ENCODE peak calls at places on chromosomes 12 and 14, in six cellular contexts. One of them, this sample, is unnamed.

GRCh38 chr12:67068773-67069450 is 200.2 kb upstream of the CAND1 start:
- DNase-seq in dorsolateral prefrontal cortex: peak; percentile 39
- DNase-seq in HFF-Myc: no peak
- DNase-seq in SK-N-SH: peak; percentile 76
- DNase-seq in bronchial epithelial cell: peak; percentile 56
- DNase-seq in cardiac muscle cell: peak; percentile 32
- DNase-seq in this sample: peak; percentile 89

GRCh38 chr12:93979189-93979588 is 169.2 kb upstream of the PLXNC1 start:
- DNase-seq in SK-N-SH: no peak
- DNase-seq in HFF-Myc: no peak
- DNase-seq in cardiac muscle cell: peak; percentile 46
- DNase-seq in bronchial epithelial cell: peak; percentile 34
- DNase-seq in dorsolateral prefrontal cortex: no peak
- DNase-seq in this sample: no peak

GRCh38 chr12:121465921-121466799 is 66.2 kb downstream of the RNF34 start:
- DNase-seq in cardiac muscle cell: peak; percentile 30
- DNase-seq in SK-N-SH: peak; percentile 75
- DNase-seq in bronchial epithelial cell: peak; percentile 41
- DNase-seq in dorsolateral prefrontal cortex: no peak
- DNase-seq in HFF-Myc: no peak
- DNase-seq in this sample: peak; percentile 76

GRCh38 chr12:92402415-92402814 is 256.8 kb upstream of the BTG1 start:
- DNase-seq in bronchial epithelial cell: no peak
- DNase-seq in SK-N-SH: no peak
- DNase-seq in HFF-Myc: no peak
- DNase-seq in dorsolateral prefrontal cortex: no peak
- DNase-seq in cardiac muscle cell: no peak
- DNase-seq in this sample: no peak

GRCh38 chr12:3214508-3215365 is 137.6 kb downstream of the TSPAN9 start:
- DNase-seq in SK-N-SH: no peak
- DNase-seq in HFF-Myc: no peak
- DNase-seq in dorsolateral prefrontal cortex: no peak
- DNase-seq in bronchial epithelial cell: peak; percentile 39
- DNase-seq in cardiac muscle cell: no peak
- DNase-seq in this sample: peak; percentile 90

GRCh38 chr12:81573228-81573627 is 185.9 kb downstream of the PPFIA2 start:
- DNase-seq in cardiac muscle cell: peak; percentile 0
- DNase-seq in HFF-Myc: no peak
- DNase-seq in SK-N-SH: no peak
- DNase-seq in dorsolateral prefrontal cortex: no peak
- DNase-seq in bronchial epithelial cell: no peak
- DNase-seq in this sample: no peak

GRCh38 chr12:75672212-75672611 is 160.8 kb upstream of the KRR1 start:
- DNase-seq in bronchial epithelial cell: no peak
- DNase-seq in SK-N-SH: peak; percentile 3
- DNase-seq in cardiac muscle cell: no peak
- DNase-seq in HFF-Myc: no peak
- DNase-seq in dorsolateral prefrontal cortex: no peak
- DNase-seq in this sample: no peak

GRCh38 chr12:19591951-19592350 is 152.7 kb downstream of the AEBP2 start:
- DNase-seq in cardiac muscle cell: no peak
- DNase-seq in dorsolateral prefrontal cortex: no peak
- DNase-seq in bronchial epithelial cell: no peak
- DNase-seq in SK-N-SH: no peak
- DNase-seq in HFF-Myc: no peak
- DNase-seq in this sample: no peak

GRCh38 chr12:110117948-110118685 is 6.0 kb upstream of the IFT81 start:
- DNase-seq in cardiac muscle cell: no peak
- DNase-seq in bronchial epithelial cell: no peak
- DNase-seq in dorsolateral prefrontal cortex: no peak
- DNase-seq in SK-N-SH: no peak
- DNase-seq in HFF-Myc: no peak
- DNase-seq in this sample: no peak

GRCh38 chr14:91395998-91396660 is 21.5 kb downstream of the CCDC88C start:
- DNase-seq in bronchial epithelial cell: peak; percentile 82
- DNase-seq in HFF-Myc: no peak
- DNase-seq in dorsolateral prefrontal cortex: no peak
- DNase-seq in SK-N-SH: no peak
- DNase-seq in cardiac muscle cell: no peak
- DNase-seq in this sample: peak; percentile 74

GRCh38 chr12:121921106-121921505 is 2.7 kb downstream of the CFAP251 start:
- DNase-seq in cardiac muscle cell: no peak
- DNase-seq in SK-N-SH: no peak
- DNase-seq in bronchial epithelial cell: no peak
- DNase-seq in HFF-Myc: no peak
- DNase-seq in dorsolateral prefrontal cortex: no peak
- DNase-seq in this sample: peak; percentile 8

GRCh38 chr12:95164656-95165055 is 52.6 kb downstream of the FGD6 start:
- DNase-seq in bronchial epithelial cell: no peak
- DNase-seq in cardiac muscle cell: peak; percentile 54
- DNase-seq in SK-N-SH: no peak
- DNase-seq in HFF-Myc: no peak
- DNase-seq in dorsolateral prefrontal cortex: no peak
- DNase-seq in this sample: no peak

GRCh38 chr12:70007687-70008086 is 182.7 kb downstream of the MYRFL start:
- DNase-seq in SK-N-SH: no peak
- DNase-seq in dorsolateral prefrontal cortex: no peak
- DNase-seq in HFF-Myc: no peak
- DNase-seq in bronchial epithelial cell: peak; percentile 67
- DNase-seq in cardiac muscle cell: peak; percentile 22
- DNase-seq in this sample: no peak

GRCh38 chr12:5432011-5432400 is at the start of gene NTF3:
- DNase-seq in HFF-Myc: no peak
- DNase-seq in bronchial epithelial cell: no peak
- DNase-seq in SK-N-SH: peak; percentile 73
- DNase-seq in dorsolateral prefrontal cortex: no peak
- DNase-seq in cardiac muscle cell: peak; percentile 37
- DNase-seq in this sample: peak; percentile 88
- H3K4me3 ChIP-seq in HFF-Myc: peak within 1 kb of the TSS; percentile 69
- H3K4me3 ChIP-seq in bronchial epithelial cell: no peak within 1 kb of the TSS
- H3K4me3 ChIP-seq in SK-N-SH: peak within 1 kb of the TSS; percentile 39
- H3K4me3 ChIP-seq in dorsolateral prefrontal cortex: peak within 1 kb of the TSS; percentile 33
- H3K4me3 ChIP-seq in cardiac muscle cell: peak within 1 kb of the TSS; percentile 58
- H3K4me3 ChIP-seq in this sample: peak within 1 kb of the TSS; percentile 43

DNA sequence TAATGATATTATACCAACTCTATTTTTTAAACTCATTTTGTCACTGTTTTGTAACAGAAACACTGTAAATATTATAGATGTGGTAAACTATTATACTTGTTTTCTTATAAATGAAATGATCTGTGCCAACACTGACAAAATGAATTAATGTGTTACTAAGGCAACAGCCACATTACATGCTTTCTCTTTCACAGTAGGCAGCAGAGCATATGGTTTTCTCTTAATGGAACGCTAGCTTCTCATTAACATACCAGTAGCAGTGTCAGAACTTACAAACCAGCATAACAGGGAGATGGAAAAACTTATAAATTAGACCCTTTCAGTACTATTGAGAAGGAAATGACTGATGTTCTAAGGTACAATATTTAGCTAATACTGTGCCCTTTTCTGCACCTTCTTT is 398.8 kb downstream of the PRKD1 start:
- DNase-seq in bronchial epithelial cell: no peak
- DNase-seq in SK-N-SH: no peak
- DNase-seq in dorsolateral prefrontal cortex: no peak
- DNase-seq in HFF-Myc: no peak
- DNase-seq in cardiac muscle cell: peak; percentile 5
- DNase-seq in this sample: no peak
- H3K4me3 ChIP-seq in bronchial epithelial cell: no peak overlapping the region
- H3K4me3 ChIP-seq in SK-N-SH: no peak overlapping the region
- H3K4me3 ChIP-seq in dorsolateral prefrontal cortex: no peak overlapping the region
- H3K4me3 ChIP-seq in HFF-Myc: no peak overlapping the region
- H3K4me3 ChIP-seq in cardiac muscle cell: no peak overlapping the region
- H3K4me3 ChIP-seq in this sample: no peak overlapping the region

GRCh38 chr14:92753250-92753649 is 4.8 kb upstream of the LGMN start:
- DNase-seq in SK-N-SH: no peak
- DNase-seq in bronchial epithelial cell: no peak
- DNase-seq in HFF-Myc: no peak
- DNase-seq in cardiac muscle cell: no peak
- DNase-seq in dorsolateral prefrontal cortex: no peak
- DNase-seq in this sample: no peak

GRCh38 chr14:92747701-92748258 is 647 bp downstream of the LGMN start:
- DNase-seq in bronchial epithelial cell: no peak
- DNase-seq in cardiac muscle cell: no peak
- DNase-seq in SK-N-SH: peak; percentile 25
- DNase-seq in dorsolateral prefrontal cortex: no peak
- DNase-seq in HFF-Myc: no peak
- DNase-seq in this sample: peak; percentile 48

GRCh38 chr14:92751819-92752218 is 3.4 kb upstream of the LGMN start:
- DNase-seq in cardiac muscle cell: no peak
- DNase-seq in dorsolateral prefrontal cortex: no peak
- DNase-seq in SK-N-SH: no peak
- DNase-seq in HFF-Myc: no peak
- DNase-seq in bronchial epithelial cell: no peak
- DNase-seq in this sample: no peak

GRCh38 chr14:92744198-92744597 is 4.2 kb downstream of the LGMN start:
- DNase-seq in dorsolateral prefrontal cortex: no peak
- DNase-seq in cardiac muscle cell: no peak
- DNase-seq in bronchial epithelial cell: no peak
- DNase-seq in SK-N-SH: no peak
- DNase-seq in HFF-Myc: no peak
- DNase-seq in this sample: no peak

GRCh38 chr14:92748259-92749016 is at the start of gene LGMN:
- DNase-seq in dorsolateral prefrontal cortex: peak; percentile 99
- DNase-seq in HFF-Myc: peak; percentile 54
- DNase-seq in bronchial epithelial cell: peak; percentile 88
- DNase-seq in cardiac muscle cell: peak; percentile 95
- DNase-seq in SK-N-SH: peak; percentile 95
- DNase-seq in this sample: peak; percentile 96
- H3K4me3 ChIP-seq in dorsolateral prefrontal cortex: peak within 1 kb of the TSS; percentile 95
- H3K4me3 ChIP-seq in HFF-Myc: peak within 1 kb of the TSS; percentile 65
- H3K4me3 ChIP-seq in bronchial epithelial cell: peak within 1 kb of the TSS; percentile 66
- H3K4me3 ChIP-seq in cardiac muscle cell: peak within 1 kb of the TSS; percentile 78
- H3K4me3 ChIP-seq in SK-N-SH: peak within 1 kb of the TSS; percentile 93
- H3K4me3 ChIP-seq in this sample: peak within 1 kb of the TSS; percentile 64

GRCh38 chr14:104690861-104691455 is 1.5 kb downstream of the INF2 start:
- DNase-seq in bronchial epithelial cell: no peak
- DNase-seq in dorsolateral prefrontal cortex: no peak
- DNase-seq in cardiac muscle cell: no peak
- DNase-seq in HFF-Myc: no peak
- DNase-seq in SK-N-SH: no peak
- DNase-seq in this sample: no peak
- H3K4me3 ChIP-seq in bronchial epithelial cell: peak overlapping the region; percentile 89
- H3K4me3 ChIP-seq in dorsolateral prefrontal cortex: peak overlapping the region; percentile 78
- H3K4me3 ChIP-seq in cardiac muscle cell: peak overlapping the region; percentile 87
- H3K4me3 ChIP-seq in HFF-Myc: peak overlapping the region; percentile 91
- H3K4me3 ChIP-seq in SK-N-SH: peak overlapping the region; percentile 91
- H3K4me3 ChIP-seq in this sample: no peak overlapping the region

GRCh38 chr14:51776102-51776894 is 84.1 kb upstream of the GNG2 start:
- DNase-seq in cardiac muscle cell: peak; percentile 86
- DNase-seq in HFF-Myc: peak; percentile 27
- DNase-seq in bronchial epithelial cell: peak; percentile 63
- DNase-seq in SK-N-SH: peak; percentile 87
- DNase-seq in dorsolateral prefrontal cortex: peak; percentile 50
- DNase-seq in this sample: peak; percentile 91
- H3K4me3 ChIP-seq in cardiac muscle cell: no peak overlapping the region
- H3K4me3 ChIP-seq in HFF-Myc: no peak overlapping the region
- H3K4me3 ChIP-seq in bronchial epithelial cell: peak overlapping the region; percentile 21
- H3K4me3 ChIP-seq in SK-N-SH: no peak overlapping the region
- H3K4me3 ChIP-seq in dorsolateral prefrontal cortex: no peak overlapping the region
- H3K4me3 ChIP-seq in this sample: no peak overlapping the region

DNA sequence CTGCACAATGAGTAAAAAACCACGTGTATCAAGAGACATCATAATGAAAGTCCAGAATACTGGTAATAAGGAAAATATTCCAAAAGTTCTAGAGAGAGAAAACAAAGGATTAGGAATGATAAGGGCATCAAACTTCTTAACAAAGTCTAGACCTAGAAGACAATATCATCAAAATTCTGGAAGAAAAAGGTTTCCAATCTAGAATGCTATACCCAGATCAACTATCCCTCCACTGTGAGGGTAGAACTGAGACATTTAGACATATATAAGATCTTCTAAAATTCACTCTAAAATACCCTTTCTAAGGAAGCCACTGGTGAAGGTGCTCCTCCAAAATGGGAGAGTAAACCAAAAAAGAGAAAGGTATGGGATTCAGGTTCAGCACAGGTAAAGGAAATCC is 2.9 kb downstream of the C1RL start:
- DNase-seq in dorsolateral prefrontal cortex: no peak
- DNase-seq in cardiac muscle cell: no peak
- DNase-seq in SK-N-SH: no peak
- DNase-seq in HFF-Myc: no peak
- DNase-seq in bronchial epithelial cell: no peak
- DNase-seq in this sample: no peak
- H3K4me3 ChIP-seq in dorsolateral prefrontal cortex: no peak overlapping the region
- H3K4me3 ChIP-seq in cardiac muscle cell: no peak overlapping the region
- H3K4me3 ChIP-seq in SK-N-SH: no peak overlapping the region
- H3K4me3 ChIP-seq in HFF-Myc: no peak overlapping the region
- H3K4me3 ChIP-seq in bronchial epithelial cell: no peak overlapping the region
- H3K4me3 ChIP-seq in this sample: no peak overlapping the region

GRCh38 chr14:36662258-36662542 is 540 bp downstream of the PAX9 start:
- DNase-seq in SK-N-SH: no peak
- DNase-seq in cardiac muscle cell: no peak
- DNase-seq in HFF-Myc: no peak
- DNase-seq in dorsolateral prefrontal cortex: no peak
- DNase-seq in bronchial epithelial cell: no peak
- DNase-seq in this sample: no peak
- H3K4me3 ChIP-seq in SK-N-SH: no peak overlapping the region
- H3K4me3 ChIP-seq in cardiac muscle cell: peak overlapping the region; percentile 59
- H3K4me3 ChIP-seq in HFF-Myc: no peak overlapping the region
- H3K4me3 ChIP-seq in dorsolateral prefrontal cortex: peak overlapping the region; percentile 2
- H3K4me3 ChIP-seq in bronchial epithelial cell: peak overlapping the region; percentile 67
- H3K4me3 ChIP-seq in this sample: peak overlapping the region; percentile 37

DNA sequence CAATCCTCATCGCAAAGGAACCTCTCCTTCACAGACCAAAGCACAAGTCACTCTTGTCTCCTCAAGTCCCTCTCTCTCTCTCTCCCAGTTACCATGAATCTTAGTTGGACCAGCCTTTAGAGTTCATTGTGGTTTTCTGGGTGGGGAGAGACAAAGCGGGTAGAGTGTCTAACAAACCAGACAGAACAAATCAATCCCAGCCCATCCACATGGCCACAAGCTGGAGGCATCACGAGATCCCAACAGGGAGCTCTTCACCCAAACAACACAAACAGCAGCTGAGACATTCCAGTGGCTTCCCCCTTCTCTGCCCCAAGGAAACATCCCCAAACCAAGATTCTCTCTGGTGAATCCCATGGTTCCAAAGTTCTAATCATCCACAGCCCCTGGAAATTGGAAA is 22.4 kb downstream of the ACTN1 start:
- DNase-seq in bronchial epithelial cell: no peak
- DNase-seq in cardiac muscle cell: no peak
- DNase-seq in SK-N-SH: no peak
- DNase-seq in dorsolateral prefrontal cortex: no peak
- DNase-seq in HFF-Myc: no peak
- DNase-seq in this sample: no peak
- H3K4me3 ChIP-seq in bronchial epithelial cell: no peak overlapping the region
- H3K4me3 ChIP-seq in cardiac muscle cell: no peak overlapping the region
- H3K4me3 ChIP-seq in SK-N-SH: no peak overlapping the region
- H3K4me3 ChIP-seq in dorsolateral prefrontal cortex: no peak overlapping the region
- H3K4me3 ChIP-seq in HFF-Myc: no peak overlapping the region
- H3K4me3 ChIP-seq in this sample: no peak overlapping the region

This sample was measured in H7.